ENCODE peak calls at places on chromosomes 7 and 10, in five cellular contexts. X, H, F, G and T are unnamed samples.
A peak's percentile ranks its signal among the peaks of the same experiment; 100 is the strongest.

GRCh38 chr10:6200588-6201510 is 1.9 kb upstream of the PFKFB3 start:
- DNase-seq in H (no peak), X (peak; percentile 35), F (no peak), G (peak; percentile 42), T (peak; percentile 19)

GRCh38 chr10:44752451-44753441 is 158.4 kb upstream of the TMEM72 start:
- DNase-seq in H (peak; percentile 93), F (no peak), G (no peak), X (peak; percentile 95), T (no peak)

GRCh38 chr10:51269816-51270215 is 195.5 kb downstream of the PRKG1 start:
- DNase-seq in G (no peak), H (peak; percentile 54), F (no peak), X (peak; percentile 75), T (no peak)

GRCh38 chr10:4691776-4692175 is 134.2 kb upstream of the AKR1E2 start:
- DNase-seq in X (peak; percentile 66), H (peak; percentile 23), F (no peak), G (no peak), T (no peak)

GRCh38 chr10:67520924-67521520 is 175.0 kb downstream of the CTNNA3 start:
- DNase-seq in X (peak; percentile 72), F (peak; percentile 19), G (peak; percentile 45), H (peak; percentile 53), T (no peak)

GRCh38 chr7:17054206-17054605 is 172.4 kb upstream of the AGR3 start:
- DNase-seq in G (no peak), X (no peak), H (no peak), F (no peak), T (no peak)

GRCh38 chr7:123303926-123304325 is 104.2 kb upstream of the SLC13A1 start:
- DNase-seq in G (no peak), X (no peak), H (no peak), F (no peak), T (no peak)

GRCh38 chr7:114084381-114085312 is 165.8 kb upstream of the PPP1R3A start:
- DNase-seq in X (no peak), G (no peak), H (no peak), F (peak; percentile 41), T (no peak)

GRCh38 chr7:42224391-42225003 is 12.5 kb downstream of the GLI3 start:
- DNase-seq in X (no peak), F (no peak), H (no peak), G (no peak), T (no peak)

GRCh38 chr10:11719496-11719895 is 22.7 kb upstream of the ECHDC3 start:
- DNase-seq in H (no peak), F (no peak), X (no peak), G (no peak), T (no peak)

GRCh38 chr10:113381906-113382562 is 170.8 kb upstream of the HABP2 start:
- DNase-seq in F (no peak), G (peak; percentile 44), X (peak; percentile 57), H (peak; percentile 81), T (no peak)

GRCh38 chr10:44477021-44477420 is 92.1 kb upstream of the CXCL12 start:
- DNase-seq in X (peak; percentile 65), G (no peak), H (peak; percentile 75), F (no peak), T (no peak)

GRCh38 chr7:69166979-69167516 is 431.2 kb upstream of the AUTS2 start:
- DNase-seq in X (no peak), F (no peak), G (no peak), H (no peak), T (no peak)

GRCh38 chr7:43735802-43736603 is 6.7 kb upstream of the COA1 start:
- DNase-seq in G (no peak), X (peak; percentile 37), H (peak; percentile 15), F (no peak), T (no peak)

GRCh38 chr7:388461-388960 is 98.5 kb downstream of the FOXL3 start:
- DNase-seq in G (no peak), X (no peak), H (no peak), F (no peak), T (no peak)

GRCh38 chr7:91876391-91877133 is 3.9 kb downstream of the MTERF1 start:
- DNase-seq in H (no peak), F (no peak), G (no peak), X (peak; percentile 35), T (no peak)

GRCh38 chr10:123398180-123398591 is 244.0 kb downstream of the BUB3 start:
- DNase-seq in F (no peak), G (no peak), H (no peak), X (no peak), T (no peak)

GRCh38 chr7:28774529-28775057 is 183.5 kb downstream of the TRIL start:
- DNase-seq in H (no peak), X (no peak), F (no peak), G (no peak), T (no peak)

GRCh38 chr10:88271736-88272135 is 311.4 kb downstream of the RNLS start:
- DNase-seq in F (no peak), G (no peak), H (no peak), X (peak; percentile 43), T (no peak)

GRCh38 chr7:23369695-23370404 is 70.7 kb downstream of the MALSU1 start:
- DNase-seq in F (no peak), H (no peak), G (no peak), X (no peak), T (no peak)

GRCh38 chr10:36515313-36515712 is 610.1 kb upstream of the ANKRD30A start:
- DNase-seq in H (no peak), G (no peak), F (no peak), X (peak; percentile 56), T (no peak)

GRCh38 chr7:7706556-7706955 is 11.9 kb downstream of the RPA3 start:
- DNase-seq in X (no peak), F (no peak), G (no peak), H (no peak), T (no peak)

GRCh38 chr7:111091623-111092370 is 870 bp downstream of the LRRN3 start:
- DNase-seq in H (peak; percentile 13), G (no peak), F (no peak), X (no peak), T (no peak)

GRCh38 chr10:84665883-84666463 is 337.6 kb downstream of the CCSER2 start:
- DNase-seq in H (no peak), F (no peak), G (no peak), X (no peak), T (no peak)

GRCh38 chr10:24650669-24651391 is 72.9 kb downstream of the ARHGAP21 start:
- DNase-seq in H (no peak), X (no peak), G (no peak), F (no peak), T (no peak)

GRCh38 chr10:114243661-114244060 is 4.6 kb downstream of the VWA2 start:
- DNase-seq in X (no peak), F (no peak), H (no peak), G (no peak), T (no peak)

GRCh38 chr7:381211-382117 is 91.5 kb downstream of the FOXL3 start:
- DNase-seq in X (no peak), G (peak; percentile 58), H (no peak), F (no peak), T (peak; percentile 22)

GRCh38 chr7:106072715-106073091 is 39.4 kb downstream of the SYPL1 start:
- DNase-seq in G (no peak), F (no peak), X (no peak), H (no peak), T (no peak)

GRCh38 chr7:595621-596010 is 76.0 kb upstream of the PDGFA start:
- DNase-seq in H (no peak), G (no peak), F (no peak), X (no peak), T (no peak)

GRCh38 chr7:44735403-44736165 is 13.1 kb upstream of the ZMIZ2 start:
- DNase-seq in F (no peak), G (peak; percentile 36), X (peak; percentile 99), H (peak; percentile 97), T (peak; percentile 13)

GRCh38 chr7:36474283-36475010 is 84.8 kb downstream of the ANLN start:
- DNase-seq in F (no peak), X (peak; percentile 41), H (peak; percentile 39), G (no peak), T (no peak)

GRCh38 chr10:7006614-7007013 is 404.2 kb downstream of the SFMBT2 start:
- DNase-seq in X (no peak), F (no peak), G (no peak), H (no peak), T (no peak)

DNA sequence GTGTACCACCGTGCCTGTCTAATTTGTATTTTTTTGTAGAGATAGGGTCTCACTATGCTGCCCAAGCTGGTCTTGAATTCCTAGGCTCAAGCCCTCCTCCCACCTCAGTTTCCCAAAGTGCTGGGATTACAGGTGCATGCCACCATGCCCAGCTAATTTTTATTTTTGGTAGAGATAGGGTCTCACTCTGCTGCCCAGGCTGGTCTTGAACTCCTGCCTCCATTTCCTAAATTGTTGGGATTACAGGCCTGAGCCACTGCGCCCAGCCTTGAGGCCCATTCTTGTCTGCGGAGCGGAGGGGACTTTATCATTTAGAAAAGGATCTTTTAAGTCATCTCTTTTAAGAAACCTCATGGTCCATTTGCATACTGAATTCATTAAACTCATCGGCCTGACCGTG is 221.4 kb upstream of the SH2B2 start:
- DNase-seq in F (no peak), H (no peak), X (no peak), G (no peak), T (no peak)
- H3K36me3 ChIP-seq in F (no peaks in the 10 kb centered on the region), H (no peaks in the 10 kb centered on the region), X (peaks cover 4% of the 10 kb centered on the region), G (peaks cover 1% of the 10 kb centered on the region), T (peaks cover 6% of the 10 kb centered on the region)

GRCh38 chr10:13188593-13188992 is 27.2 kb downstream of the MCM10 start:
- DNase-seq in H (no peak), F (no peak), G (no peak), X (no peak), T (no peak)
- H3K36me3 ChIP-seq in H (no peaks in the 10 kb centered on the region), F (no peaks in the 10 kb centered on the region), G (no peaks in the 10 kb centered on the region), X (peaks cover 6% of the 10 kb centered on the region), T (no peaks in the 10 kb centered on the region)

DNA sequence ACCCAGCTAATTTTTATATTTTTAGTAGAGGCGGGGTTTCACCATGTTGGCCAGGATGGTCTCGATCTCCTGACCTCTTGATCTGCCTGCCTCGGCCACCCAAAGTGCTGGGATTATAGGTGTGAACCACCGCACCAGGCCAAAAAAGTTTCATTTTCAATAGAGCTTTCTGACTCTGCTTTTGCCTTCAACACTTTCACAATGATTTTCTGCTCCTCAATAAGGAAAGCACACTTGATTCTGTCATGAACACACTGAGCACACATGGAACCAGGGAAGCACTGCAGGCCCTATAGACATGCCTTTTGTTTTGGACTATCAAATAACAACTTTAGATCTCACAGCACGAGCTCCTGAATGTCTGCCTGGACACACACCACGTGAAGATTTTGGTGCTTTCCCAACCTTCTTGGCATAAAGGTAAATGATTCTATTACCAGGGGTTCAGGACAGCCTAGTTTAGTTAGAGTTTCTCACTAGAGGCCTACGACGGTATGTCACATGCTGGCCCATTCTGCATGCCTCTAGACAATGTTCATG is 8.0 kb downstream of the RRP12 start:
- DNase-seq in G (no peak), F (no peak), X (no peak), H (no peak), T (no peak)
- H3K36me3 ChIP-seq in G (peaks cover 17% of the 10 kb centered on the region), F (no peaks in the 10 kb centered on the region), X (peaks cover 42% of the 10 kb centered on the region), H (peaks cover 66% of the 10 kb centered on the region), T (peaks cover 29% of the 10 kb centered on the region)

GRCh38 chr10:29455095-29455494 is 166.2 kb downstream of the LYZL1 start:
- DNase-seq in F (no peak), H (no peak), G (no peak), X (no peak), T (no peak)

GRCh38 chr10:29465384-29465783 is 169.4 kb downstream of the SVIL start:
- DNase-seq in G (no peak), X (no peak), H (no peak), F (no peak), T (no peak)

DNA sequence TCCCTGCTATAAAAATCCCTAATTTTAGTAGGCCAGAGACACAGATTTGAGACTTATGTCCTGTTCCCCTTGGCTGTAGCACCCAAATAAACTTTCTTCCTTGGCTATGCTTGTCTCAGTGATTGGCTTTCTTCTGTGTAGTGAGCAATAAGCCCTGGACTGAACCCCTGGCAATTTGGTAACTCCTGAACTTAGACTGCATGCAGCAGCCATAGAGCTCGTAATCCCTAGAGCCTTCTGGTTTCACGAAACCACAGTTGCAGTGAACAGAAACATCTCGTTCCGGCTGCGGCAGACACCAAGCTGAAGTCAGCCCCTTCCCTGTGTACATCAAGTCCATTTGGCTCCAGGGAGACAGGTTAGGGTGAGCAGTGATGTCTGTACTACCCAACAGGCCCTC is 172.2 kb downstream of the LYZL1 start:
- DNase-seq in G (no peak), F (no peak), X (no peak), H (no peak), T (no peak)
- H3K36me3 ChIP-seq in G (peaks cover 20% of the 10 kb centered on the region), F (no peaks in the 10 kb centered on the region), X (peaks cover 54% of the 10 kb centered on the region), H (peaks cover 49% of the 10 kb centered on the region), T (peaks cover 55% of the 10 kb centered on the region)